ENCODE peak calls at places on chromosome X, in six cellular contexts. D, B, X, Z, F and P are unnamed samples.
A peak's percentile ranks its signal among the peaks of the same experiment; 100 is the strongest.

GRCh38 chrX:46459603-46460002 is 85.6 kb downstream of the ZNF674 start:
- DNase-seq in D (no peak), X (no peak), B (no peak), Z (no peak), F (no peak), P (no peak)

GRCh38 chrX:131675596-131676194 is 131.8 kb downstream of the OR13H1 start:
- DNase-seq in F (peak; percentile 39), B (peak; percentile 23), D (peak; percentile 3), Z (no peak), X (no peak), P (no peak)

GRCh38 chrX:140391313-140391712 is 113.6 kb downstream of the SOX3 start:
- DNase-seq in D (no peak), X (no peak), F (no peak), Z (no peak), B (no peak), P (no peak)

GRCh38 chrX:106894392-106894909 is 8.7 kb downstream of the RIPPLY1 start:
- DNase-seq in D (peak; percentile 70), Z (peak; percentile 28), X (peak; percentile 46), F (peak; percentile 81), B (peak; percentile 77), P (peak; percentile 46)

GRCh38 chrX:141897690-141898089 is 6.0 kb upstream of the MAGEC1 start:
- DNase-seq in Z (no peak), F (no peak), X (no peak), D (no peak), B (no peak), P (no peak)

GRCh38 chrX:86148594-86148993 is 343 bp downstream of the DACH2 start:
- DNase-seq in D (no peak), Z (no peak), B (no peak), F (peak; percentile 8), X (no peak), P (no peak)

GRCh38 chrX:97021680-97022079 is 138.0 kb downstream of the RPA4 start:
- DNase-seq in B (peak; percentile 10), Z (no peak), D (peak; percentile 41), F (no peak), X (no peak), P (no peak)

GRCh38 chrX:108070891-108071290 is 20.5 kb downstream of the PSMD10 start:
- DNase-seq in D (peak; percentile 79), F (no peak), Z (peak; percentile 1), X (no peak), B (peak; percentile 75), P (no peak)

GRCh38 chrX:131747173-131747572 is 203.3 kb downstream of the OR13H1 start:
- DNase-seq in D (peak; percentile 79), X (peak; percentile 66), Z (peak; percentile 90), F (no peak), B (peak; percentile 88), P (peak; percentile 88)

GRCh38 chrX:64398088-64398487 is 2.8 kb upstream of the MTMR8 start:
- DNase-seq in X (no peak), D (no peak), B (no peak), F (no peak), Z (no peak), P (no peak)

GRCh38 chrX:1462596-1463251 is 10.0 kb upstream of the ASMTL start:
- DNase-seq in B (peak; percentile 76), Z (peak; percentile 51), D (peak; percentile 92), F (no peak), X (no peak), P (no peak)

GRCh38 chrX:40579880-40580536 is 762 bp upstream of the ATP6AP2 start:
- DNase-seq in X (no peak), D (no peak), B (no peak), F (no peak), Z (no peak), P (no peak)

GRCh38 chrX:153775631-153776595 is 4.9 kb upstream of the SRPK3 start:
- DNase-seq in X (no peak), Z (no peak), B (no peak), D (no peak), F (no peak), P (no peak)

GRCh38 chrX:80879916-80880315 is 70.2 kb upstream of the BRWD3 start:
- DNase-seq in Z (peak; percentile 27), B (no peak), X (no peak), D (peak; percentile 6), F (no peak), P (no peak)

GRCh38 chrX:9966775-9967408 is at the start of gene CLDN34:
- DNase-seq in F (no peak), B (no peak), X (no peak), D (no peak), Z (no peak), P (no peak)

GRCh38 chrX:46628406-46629371 is 55.1 kb downstream of the CHST7 start:
- DNase-seq in Z (no peak), X (peak; percentile 47), B (peak; percentile 81), D (peak; percentile 42), F (no peak), P (peak; percentile 32)

DNA sequence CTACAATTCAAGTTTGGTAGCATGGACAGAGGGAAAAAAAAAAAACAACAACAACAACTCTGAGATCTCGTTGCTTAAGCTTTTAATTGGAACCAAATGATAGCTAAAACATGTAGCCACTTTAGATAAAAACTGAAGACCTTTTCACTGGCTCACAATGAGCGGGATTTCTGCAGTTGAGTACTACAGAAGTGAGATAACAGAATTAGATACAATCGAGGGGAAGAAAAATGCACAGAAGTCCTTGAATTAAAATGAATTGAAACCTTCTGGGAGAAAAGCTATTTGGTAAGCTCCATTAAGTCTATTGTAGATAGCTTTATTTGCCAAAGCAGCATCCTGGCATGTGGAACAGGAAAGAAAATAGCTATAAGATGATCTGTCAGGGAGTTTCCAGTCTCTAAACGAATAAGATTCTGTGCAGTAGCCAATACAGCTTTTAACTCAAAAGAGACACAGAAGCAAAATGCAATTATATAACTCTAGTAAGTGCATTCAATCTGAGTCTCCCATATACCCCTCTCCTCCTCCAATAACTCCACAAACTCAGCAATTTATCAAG is 248.5 kb downstream of the ENOX2 start:
- DNase-seq in Z (no peak), F (no peak), D (peak; percentile 29), B (peak; percentile 16), X (no peak), P (no peak)
- TF ChIP-seq CTCF in Z (no peak), F (no peak), D (no peak), B (no peak), X (no peak), P (no peak)

DNA sequence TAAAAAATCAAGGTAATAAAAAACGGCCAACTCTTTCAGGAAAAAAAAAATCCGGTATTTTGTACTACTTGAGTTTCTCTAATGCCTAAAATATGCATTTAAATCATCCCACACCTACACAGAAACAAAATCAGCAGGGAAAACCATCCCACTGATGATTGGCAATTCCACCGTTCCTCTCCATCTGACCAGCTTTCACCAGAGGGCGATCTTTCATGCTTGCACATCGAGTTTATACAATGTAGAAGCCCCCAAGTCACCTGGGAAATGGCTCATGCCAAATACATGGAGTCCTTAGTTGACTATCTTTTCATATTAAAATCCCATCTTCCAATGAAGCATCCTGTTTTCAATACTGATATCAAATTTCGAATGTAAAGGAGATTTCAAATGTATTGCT is 69.2 kb downstream of the PTCHD1 start:
- DNase-seq in B (no peak), Z (no peak), D (no peak), F (peak; percentile 18), X (no peak), P (no peak)
- TF ChIP-seq CTCF in B (peak; percentile 26), Z (no peak), D (no peak), F (peak; percentile 45), X (no peak), P (no peak)

GRCh38 chrX:74922922-74923321 is 2.3 kb downstream of the NEXMIF start:
- DNase-seq in Z (no peak), F (no peak), D (no peak), X (no peak), B (no peak), P (no peak)

GRCh38 chrX:74923942-74924448 is 1.3 kb downstream of the NEXMIF start:
- DNase-seq in X (peak; percentile 17), D (no peak), F (peak; percentile 50), B (no peak), Z (no peak), P (no peak)

GRCh38 chrX:74931214-74931613 is 6.0 kb upstream of the NEXMIF start:
- DNase-seq in B (no peak), X (no peak), Z (no peak), F (peak; percentile 20), D (no peak), P (no peak)

GRCh38 chrX:74924449-74925209 is 623 bp downstream of the NEXMIF start:
- DNase-seq in D (peak; percentile 7), X (peak; percentile 35), B (no peak), Z (no peak), F (peak; percentile 52), P (no peak)

DNA sequence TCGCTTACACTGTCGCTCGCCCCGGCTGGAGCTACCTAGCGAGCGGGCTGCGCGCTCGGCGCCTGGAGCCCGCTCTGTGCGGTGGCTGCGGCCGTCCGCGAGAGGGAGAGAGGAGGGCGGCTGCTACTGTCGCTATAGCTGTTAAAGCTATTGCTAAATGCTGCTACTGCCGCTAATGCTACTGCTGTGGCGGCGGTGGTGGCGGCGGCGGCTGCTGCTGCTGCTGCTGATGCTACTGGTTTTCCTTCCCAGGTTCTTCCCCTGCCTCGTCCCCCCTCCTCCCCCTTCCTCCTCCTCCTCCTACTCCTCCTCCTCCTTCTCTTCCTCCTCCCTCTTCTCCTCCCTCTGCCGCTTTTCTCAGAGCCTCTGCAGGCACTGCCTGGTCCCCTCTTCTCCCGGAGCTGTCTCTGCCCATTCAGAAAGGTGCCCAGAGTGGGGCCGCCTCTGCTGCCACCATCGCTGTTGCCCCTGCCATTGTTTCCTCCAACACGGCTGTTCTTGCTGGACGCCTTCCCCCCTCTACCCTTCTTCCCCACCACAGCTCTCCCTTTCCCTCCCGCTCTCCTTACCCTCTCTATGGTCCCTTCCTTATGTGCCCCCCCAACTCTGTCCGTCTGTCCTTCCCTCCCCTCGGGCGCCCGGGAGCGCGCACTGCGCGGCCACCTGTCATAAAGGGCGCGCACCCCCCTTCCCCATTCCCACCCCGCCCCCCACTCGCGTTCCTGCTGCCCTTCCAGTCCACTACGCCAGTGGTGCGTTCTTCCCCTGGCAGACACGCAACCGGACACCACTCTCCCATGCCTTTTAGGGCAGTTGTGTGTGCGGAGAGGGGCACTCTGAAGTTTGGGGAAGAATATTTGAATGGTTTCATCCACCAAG is at the start of gene NEXMIF:
- DNase-seq in D (peak; percentile 11), Z (no peak), X (peak; percentile 17), B (peak; percentile 7), F (peak; percentile 81), P (no peak)
- TF ChIP-seq CTCF in D (no peak), Z (peak; percentile 1), X (no peak), B (no peak), F (peak; percentile 29), P (no peak)

DNA sequence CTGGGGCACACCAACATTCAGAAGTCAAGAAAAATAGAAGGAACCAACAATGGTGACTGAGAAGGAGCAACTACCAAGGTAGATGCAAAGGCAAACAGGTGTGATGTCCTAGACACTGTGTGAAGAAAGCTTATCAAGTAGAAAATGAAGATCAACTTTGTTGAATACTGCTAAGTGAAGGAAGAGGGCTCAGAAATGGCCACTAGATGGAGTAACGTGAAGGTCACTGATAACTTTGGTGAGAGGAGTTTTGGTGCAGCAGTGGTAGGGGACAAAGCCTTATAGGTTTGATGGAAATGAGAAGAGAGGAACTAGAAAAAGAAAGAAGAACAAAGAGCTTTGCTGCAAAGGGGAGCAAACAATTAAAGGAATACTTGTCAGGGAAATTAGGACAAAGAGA is 23.5 kb downstream of the OTC start:
- DNase-seq in D (no peak), Z (no peak), X (no peak), F (peak; percentile 7), B (peak; percentile 27), P (no peak)
- TF ChIP-seq CTCF in D (peak; percentile 22), Z (peak; percentile 61), X (no peak), F (peak; percentile 50), B (peak; percentile 63), P (peak; percentile 47)

GRCh38 chrX:71909956-71910355 is 689 bp upstream of the NHSL2 start:
- DNase-seq in Z (no peak), D (peak; percentile 18), B (peak; percentile 23), F (peak; percentile 76), X (peak; percentile 32), P (no peak)
- TF ChIP-seq CTCF in Z (peak; percentile 56), D (peak; percentile 17), B (peak; percentile 44), F (peak; percentile 56), X (no peak), P (peak; percentile 41)